ENCODE peak calls at places on chromosomes 16 and 17, in four cellular contexts. S is naive B cell; M is activated CD4-positive, alpha-beta T cell treated with anti-CD3 and anti-CD28 coated beads, Interleukin-2, amount 10 ng/mL, durations not matched to agents 7 days and 5 days; D is psoas muscle. H is an unnamed sample.

GRCh38 chr17:76558210-76559095 is 18.6 kb downstream of the PRCD start:
- DNase-seq in S (no peak), M (peak; percentile 33), D (no peak), H (no peak)

GRCh38 chr17:80187493-80187892 is 17.7 kb downstream of the CARD14 start:
- DNase-seq in S (no peak), M (no peak), D (peak; percentile 70), H (no peak)

GRCh38 chr17:28854457-28855382 is at the start of gene ERAL1:
- DNase-seq in S (peak; percentile 82), M (peak; percentile 90), D (peak; percentile 86), H (peak; percentile 90)

GRCh38 chr17:69060835-69061234 is at the start of gene ABCA9:
- DNase-seq in S (no peak), M (no peak), D (no peak), H (no peak)

GRCh38 chr17:41301916-41302901 is at the start of gene KRTAP29-1:
- DNase-seq in S (no peak), M (no peak), D (no peak), H (no peak)

GRCh38 chr16:30394603-30395154 is 541 bp upstream of the ZNF48 start:
- DNase-seq in S (no peak), M (no peak), D (no peak), H (no peak)

GRCh38 chr16:24409045-24409444 is 130.3 kb upstream of the RBBP6 start:
- DNase-seq in S (no peak), M (no peak), D (no peak), H (peak; percentile 21)

GRCh38 chr16:21302454-21302853 is 24.4 kb upstream of the CRYM start:
- DNase-seq in S (no peak), M (no peak), D (no peak), H (no peak)

GRCh38 chr16:31385680-31386079 is 7.5 kb upstream of the ITGAD start:
- DNase-seq in S (no peak), M (no peak), D (no peak), H (no peak)

GRCh38 chr16:86601356-86601755 is 23.0 kb downstream of the FOXL1 start:
- DNase-seq in S (no peak), M (no peak), D (no peak), H (no peak)

H was measured in GM10248.